ENCODE peak calls at places on chromosomes 16 and 17, in seven cellular contexts. U is CD8-positive, alpha-beta T cell; P is fibroblast of lung; T is stomach; X is lower leg skin; Y is transverse colon; Z is heart right ventricle. B is an unnamed sample.

GRCh38 chr17:83073389-83074063 is 5.9 kb upstream of the METRNL start:
- DNase-seq in U (no peak), P (no peak), T (peak; percentile 77), X (no peak), Y (peak; percentile 87), Z (no peak), B (no peak)

GRCh38 chr17:30519707-30520106 is 42.5 kb downstream of the GOSR1 start:
- DNase-seq in U (no peak), P (peak; percentile 87), T (no peak), X (no peak), Y (no peak), Z (no peak), B (peak; percentile 68)

GRCh38 chr16:50196736-50197135 is 43.6 kb downstream of the TENT4B start:
- DNase-seq in U (peak; percentile 16), P (peak; percentile 55), T (no peak), X (no peak), Y (no peak), Z (no peak), B (no peak)

GRCh38 chr16:15576960-15577958 is 65.7 kb downstream of the MARF1 start:
- DNase-seq in U (no peak), P (no peak), T (peak; percentile 50), X (no peak), Y (peak; percentile 91), Z (no peak), B (no peak)

GRCh38 chr16:28181557-28181914 is 30.2 kb downstream of the XPO6 start:
- DNase-seq in U (no peak), P (peak; percentile 93), T (peak; percentile 35), X (no peak), Y (no peak), Z (peak; percentile 46), B (peak; percentile 75)

GRCh38 chr17:82859431-82860403 is 19.9 kb upstream of the ZNF750 start:
- DNase-seq in U (peak; percentile 67), P (no peak), T (no peak), X (no peak), Y (no peak), Z (no peak), B (peak; percentile 31)

GRCh38 chr17:57561072-57561861 is 183.8 kb downstream of the CCDC182 start:
- DNase-seq in U (no peak), P (no peak), T (no peak), X (no peak), Y (no peak), Z (no peak), B (no peak)

GRCh38 chr16:50847166-50847565 is 105.3 kb downstream of the CYLD start:
- DNase-seq in U (no peak), P (no peak), T (no peak), X (no peak), Y (no peak), Z (no peak), B (no peak)

GRCh38 chr17:31724619-31725018 is 134.4 kb downstream of the COPRS start:
- DNase-seq in U (no peak), P (no peak), T (no peak), X (no peak), Y (no peak), Z (no peak), B (no peak)

GRCh38 chr16:68347605-68348004 is 36.8 kb downstream of the PRMT7 start:
- DNase-seq in U (no peak), P (no peak), T (no peak), X (no peak), Y (no peak), Z (no peak), B (no peak)

GRCh38 chr16:60123387-60124023 is 1389.4 kb upstream of the GOT2 start:
- DNase-seq in U (no peak), P (no peak), T (no peak), X (no peak), Y (no peak), Z (no peak), B (no peak)

GRCh38 chr17:66548158-66548557 is 245.7 kb downstream of the PRKCA start:
- DNase-seq in U (peak; percentile 51), P (peak; percentile 33), T (no peak), X (no peak), Y (no peak), Z (no peak), B (no peak)

GRCh38 chr16:85042126-85042525 is 14.5 kb downstream of the KIAA0513 start:
- DNase-seq in U (no peak), P (no peak), T (no peak), X (no peak), Y (no peak), Z (no peak), B (no peak)

GRCh38 chr16:729768-730665 is 3.1 kb downstream of the HAGHL start:
- DNase-seq in U (no peak), P (no peak), T (no peak), X (no peak), Y (no peak), Z (no peak), B (no peak)

GRCh38 chr16:30567991-30568638 is 3.4 kb downstream of the ZNF688 start:
- DNase-seq in U (peak; percentile 49), P (peak; percentile 72), T (no peak), X (no peak), Y (peak; percentile 46), Z (no peak), B (peak; percentile 73)

GRCh38 chr16:24841291-24841690 is 4.5 kb upstream of the SLC5A11 start:
- DNase-seq in U (no peak), P (no peak), T (no peak), X (no peak), Y (no peak), Z (no peak), B (no peak)

GRCh38 chr17:78154903-78155811 is 9.0 kb downstream of the C17orf99 start:
- DNase-seq in U (no peak), P (peak; percentile 15), T (no peak), X (no peak), Y (peak; percentile 59), Z (no peak), B (no peak)

GRCh38 chr17:21278304-21279197 is 6.0 kb upstream of the MAP2K3 start:
- DNase-seq in U (peak; percentile 52), P (no peak), T (peak; percentile 87), X (peak; percentile 93), Y (peak; percentile 80), Z (no peak), B (no peak)

GRCh38 chr16:66619534-66620418 is 15.3 kb downstream of the CMTM3 start:
- DNase-seq in U (no peak), P (peak; percentile 67), T (no peak), X (no peak), Y (no peak), Z (no peak), B (peak; percentile 89)

GRCh38 chr16:84458606-84459516 is 45.6 kb downstream of the MEAK7 start:
- DNase-seq in U (no peak), P (no peak), T (no peak), X (peak; percentile 74), Y (no peak), Z (no peak), B (no peak)

GRCh38 chr17:60519795-60520194 is 6.2 kb downstream of the APPBP2 start:
- DNase-seq in U (no peak), P (no peak), T (no peak), X (no peak), Y (no peak), Z (no peak), B (no peak)

GRCh38 chr16:29312835-29313558 is 93.5 kb downstream of the NPIPB11 start:
- DNase-seq in U (no peak), P (no peak), T (no peak), X (peak; percentile 80), Y (no peak), Z (no peak), B (peak; percentile 24)

GRCh38 chr17:81991684-81992513 is 14.5 kb downstream of the ASPSCR1 start:
- DNase-seq in U (no peak), P (peak; percentile 76), T (peak; percentile 96), X (peak; percentile 92), Y (peak; percentile 91), Z (peak; percentile 73), B (no peak)

GRCh38 chr16:56635441-56635967 is 3.0 kb upstream of the MT1A start:
- DNase-seq in U (no peak), P (no peak), T (no peak), X (no peak), Y (no peak), Z (no peak), B (no peak)
- H3K4me3 ChIP-seq in U (peak overlapping the region; percentile 46), P (no peak overlapping the region), T (peak overlapping the region; percentile 13), X (no peak overlapping the region), Y (no peak overlapping the region), Z (peak overlapping the region; percentile 14), B (peak overlapping the region; percentile 27)

GRCh38 chr17:79803421-79803996 is 6.6 kb upstream of the CBX8 start:
- DNase-seq in U (no peak), P (no peak), T (no peak), X (no peak), Y (no peak), Z (no peak), B (no peak)
- H3K4me3 ChIP-seq in U (no peak overlapping the region), P (no peak overlapping the region), T (no peak overlapping the region), X (no peak overlapping the region), Y (no peak overlapping the region), Z (no peak overlapping the region), B (no peak overlapping the region)

GRCh38 chr17:17042381-17042736 is at the start of gene MPRIP:
- DNase-seq in U (no peak), P (no peak), T (no peak), X (no peak), Y (no peak), Z (no peak), B (no peak)

GRCh38 chr17:17043668-17044226 is 1.5 kb downstream of the MPRIP start:
- DNase-seq in U (no peak), P (no peak), T (peak; percentile 23), X (peak; percentile 86), Y (no peak), Z (no peak), B (no peak)

GRCh38 chr17:17042851-17043667 is 802 bp downstream of the MPRIP start:
- DNase-seq in U (no peak), P (peak; percentile 51), T (no peak), X (peak; percentile 87), Y (no peak), Z (peak; percentile 35), B (no peak)

GRCh38 chr17:17048106-17048505 is 5.8 kb downstream of the MPRIP start:
- DNase-seq in U (no peak), P (no peak), T (peak; percentile 11), X (peak; percentile 54), Y (no peak), Z (no peak), B (no peak)

DNA sequence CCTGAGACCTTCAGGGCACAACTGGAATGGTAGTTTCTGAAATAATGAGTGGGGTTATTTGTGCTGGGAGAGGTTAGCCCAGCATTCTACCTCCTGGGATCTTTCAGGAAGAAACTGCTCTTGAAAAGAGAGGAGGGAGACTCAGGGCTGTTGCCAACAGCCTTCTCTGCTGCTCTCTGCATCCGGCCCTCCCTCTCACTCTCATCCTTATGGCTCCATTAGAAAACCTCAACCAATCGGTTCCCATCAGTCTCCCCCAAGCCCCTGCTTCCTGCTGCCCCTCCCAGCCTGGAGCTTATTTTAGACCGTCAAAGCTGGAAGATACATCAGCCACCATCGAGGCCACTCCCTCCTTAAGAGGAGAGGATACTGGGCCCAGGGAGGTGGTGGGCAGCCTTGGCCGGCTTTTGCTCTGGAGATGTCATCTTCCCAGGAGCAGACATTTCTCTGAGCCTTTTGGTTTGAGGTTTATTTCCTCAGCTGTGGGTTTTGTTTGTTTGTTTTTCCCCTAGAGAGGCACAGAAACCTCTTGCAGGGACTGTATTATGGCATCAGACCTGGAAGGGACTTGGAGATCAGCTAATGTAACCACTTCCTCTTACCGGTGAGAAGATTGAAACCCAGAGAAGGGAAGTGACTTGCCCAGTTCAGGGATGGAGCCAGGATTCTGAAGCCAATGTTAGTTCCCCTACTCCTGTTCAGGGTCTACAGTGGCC is 2.7 kb downstream of the MPRIP start:
- DNase-seq in U (no peak), P (peak; percentile 75), T (peak; percentile 26), X (peak; percentile 81), Y (no peak), Z (peak; percentile 85), B (peak; percentile 62)
- H3K4me3 ChIP-seq in U (no peak overlapping the region), P (peak overlapping the region; percentile 60), T (peak overlapping the region; percentile 79), X (no peak overlapping the region), Y (no peak overlapping the region), Z (peak overlapping the region; percentile 80), B (peak overlapping the region; percentile 87)

GRCh38 chr16:87657621-87658192 is 55.4 kb downstream of the JPH3 start:
- DNase-seq in U (no peak), P (no peak), T (no peak), X (no peak), Y (no peak), Z (no peak), B (no peak)
- H3K4me3 ChIP-seq in U (no peak overlapping the region), P (no peak overlapping the region), T (no peak overlapping the region), X (no peak overlapping the region), Y (no peak overlapping the region), Z (no peak overlapping the region), B (no peak overlapping the region)

B was measured in skeletal muscle cell.